ENCODE peak calls at places on chromosome 17, in five cellular contexts. One of them, this sample, is unnamed. For H3K9me3, H3K4me1 and H3K27me3, the result is how much of the 10 kb centered on the place peaks cover.

GRCh38 chr17:52378860-52379259 is 220.3 kb upstream of the CA10 start:
- DNase-seq in thoracic aorta: no peak
- DNase-seq in body of pancreas: no peak
- DNase-seq in esophagus muscularis mucosa: no peak
- DNase-seq in ovary: no peak
- DNase-seq in this sample: no peak

GRCh38 chr17:77385750-77386501 is 245.2 kb downstream of the SEC14L1 start:
- DNase-seq in thoracic aorta: no peak
- DNase-seq in body of pancreas: no peak
- DNase-seq in esophagus muscularis mucosa: no peak
- DNase-seq in ovary: peak
- DNase-seq in this sample: peak

GRCh38 chr17:64583055-64583454 is 76.3 kb downstream of the CEP95 start:
- DNase-seq in thoracic aorta: no peak
- DNase-seq in body of pancreas: no peak
- DNase-seq in esophagus muscularis mucosa: no peak
- DNase-seq in ovary: no peak
- DNase-seq in this sample: no peak

GRCh38 chr17:1783271-1783670 is 21.4 kb downstream of the SERPINF1 start:
- DNase-seq in thoracic aorta: no peak
- DNase-seq in body of pancreas: no peak
- DNase-seq in esophagus muscularis mucosa: no peak
- DNase-seq in ovary: peak
- DNase-seq in this sample: peak

GRCh38 chr17:19409509-19409908 is 1.5 kb upstream of the RNF112 start:
- DNase-seq in thoracic aorta: no peak
- DNase-seq in body of pancreas: no peak
- DNase-seq in esophagus muscularis mucosa: no peak
- DNase-seq in ovary: no peak
- DNase-seq in this sample: no peak

GRCh38 chr17:17008998-17009397 is 33.3 kb upstream of the MPRIP start:
- DNase-seq in thoracic aorta: no peak
- DNase-seq in body of pancreas: no peak
- DNase-seq in esophagus muscularis mucosa: no peak
- DNase-seq in ovary: no peak
- DNase-seq in this sample: no peak

GRCh38 chr17:17093764-17094163 is 51.5 kb downstream of the MPRIP start:
- DNase-seq in thoracic aorta: no peak
- DNase-seq in body of pancreas: no peak
- DNase-seq in esophagus muscularis mucosa: no peak
- DNase-seq in ovary: peak
- DNase-seq in this sample: no peak

GRCh38 chr17:51032850-51033249 is 87.8 kb downstream of the SPAG9 start:
- DNase-seq in thoracic aorta: no peak
- DNase-seq in body of pancreas: no peak
- DNase-seq in esophagus muscularis mucosa: no peak
- DNase-seq in ovary: no peak
- DNase-seq in this sample: no peak

GRCh38 chr17:19768046-19768782 is 20.1 kb upstream of the ALDH3A1 start:
- DNase-seq in thoracic aorta: no peak
- DNase-seq in body of pancreas: no peak
- DNase-seq in esophagus muscularis mucosa: peak
- DNase-seq in ovary: no peak
- DNase-seq in this sample: no peak

GRCh38 chr17:50423553-50424159 is 2.4 kb upstream of the ACSF2 start:
- DNase-seq in thoracic aorta: no peak
- DNase-seq in body of pancreas: peak
- DNase-seq in esophagus muscularis mucosa: no peak
- DNase-seq in ovary: no peak
- DNase-seq in this sample: peak

DNA sequence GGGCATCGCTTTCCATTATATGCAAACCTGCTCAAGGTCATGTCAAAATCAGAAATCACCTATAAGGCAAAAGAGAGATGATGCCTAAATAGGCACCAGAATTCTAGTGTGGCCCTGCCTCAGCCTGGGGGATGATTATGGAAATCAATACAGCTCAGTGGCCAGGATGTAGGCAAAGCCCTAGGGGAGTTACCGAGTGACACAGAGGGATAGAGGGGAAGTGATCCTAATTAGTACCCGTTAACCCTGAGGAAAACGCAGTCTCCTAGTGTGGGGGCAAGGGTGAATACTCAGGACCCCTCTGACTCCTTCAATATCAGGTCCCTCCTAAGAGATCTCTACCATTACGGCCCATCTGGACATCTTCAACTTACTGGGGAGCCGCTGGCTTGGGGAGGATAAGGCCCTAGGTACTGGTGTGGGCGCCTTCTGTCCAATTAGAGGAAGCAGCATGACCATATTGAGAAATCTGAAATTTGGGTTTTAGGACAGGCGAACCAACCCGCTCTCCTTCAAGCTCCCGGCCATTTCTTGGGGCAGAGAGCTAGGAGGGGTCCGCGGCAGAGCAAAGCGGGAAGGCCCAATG is 725 bp downstream of the NT5C3B start:
- DNase-seq in thoracic aorta: no peak
- DNase-seq in body of pancreas: no peak
- DNase-seq in esophagus muscularis mucosa: no peak
- DNase-seq in ovary: no peak
- DNase-seq in this sample: no peak
- H3K9me3 ChIP-seq in thoracic aorta: under half
- H3K9me3 ChIP-seq in body of pancreas: under half
- H3K9me3 ChIP-seq in esophagus muscularis mucosa: under half
- H3K9me3 ChIP-seq in ovary: under half
- H3K9me3 ChIP-seq in this sample: under half

DNA sequence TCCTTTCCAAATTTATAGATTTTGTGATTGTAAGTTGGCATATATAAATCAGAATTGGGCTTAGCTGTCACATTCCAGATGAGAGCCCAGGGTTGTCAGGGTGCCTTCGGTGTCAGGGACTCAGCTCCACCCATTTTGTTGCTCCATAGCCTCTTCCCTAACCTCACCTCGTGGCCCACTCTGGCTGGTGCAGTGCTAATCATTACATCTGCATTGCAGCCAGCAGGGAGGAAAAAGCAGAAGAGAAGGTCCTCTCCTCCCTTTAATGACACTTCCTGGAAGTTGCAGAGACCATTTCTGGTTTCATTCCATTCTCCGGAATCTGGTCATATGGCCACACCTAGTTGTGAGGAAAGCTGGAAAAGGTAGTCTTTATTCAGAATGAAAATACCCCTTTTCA is 113.3 kb downstream of the CCT6B start:
- DNase-seq in thoracic aorta: no peak
- DNase-seq in body of pancreas: no peak
- DNase-seq in esophagus muscularis mucosa: no peak
- DNase-seq in ovary: no peak
- DNase-seq in this sample: no peak
- H3K4me1 ChIP-seq in thoracic aorta: under half
- H3K4me1 ChIP-seq in body of pancreas: under half
- H3K4me1 ChIP-seq in esophagus muscularis mucosa: under half
- H3K4me1 ChIP-seq in ovary: under half
- H3K4me1 ChIP-seq in this sample: under half

GRCh38 chr17:35795007-35795870 is at the start of gene MMP28:
- DNase-seq in thoracic aorta: no peak
- DNase-seq in body of pancreas: peak
- DNase-seq in esophagus muscularis mucosa: peak
- DNase-seq in ovary: no peak
- DNase-seq in this sample: peak

GRCh38 chr17:35797370-35797769 is 1.9 kb upstream of the MMP28 start:
- DNase-seq in thoracic aorta: no peak
- DNase-seq in body of pancreas: no peak
- DNase-seq in esophagus muscularis mucosa: no peak
- DNase-seq in ovary: no peak
- DNase-seq in this sample: no peak

GRCh38 chr17:35796942-35797341 is 1.5 kb upstream of the MMP28 start:
- DNase-seq in thoracic aorta: no peak
- DNase-seq in body of pancreas: no peak
- DNase-seq in esophagus muscularis mucosa: no peak
- DNase-seq in ovary: no peak
- DNase-seq in this sample: no peak

GRCh38 chr17:35797918-35798317 is 2.5 kb upstream of the MMP28 start:
- DNase-seq in thoracic aorta: no peak
- DNase-seq in body of pancreas: no peak
- DNase-seq in esophagus muscularis mucosa: no peak
- DNase-seq in ovary: no peak
- DNase-seq in this sample: no peak

DNA sequence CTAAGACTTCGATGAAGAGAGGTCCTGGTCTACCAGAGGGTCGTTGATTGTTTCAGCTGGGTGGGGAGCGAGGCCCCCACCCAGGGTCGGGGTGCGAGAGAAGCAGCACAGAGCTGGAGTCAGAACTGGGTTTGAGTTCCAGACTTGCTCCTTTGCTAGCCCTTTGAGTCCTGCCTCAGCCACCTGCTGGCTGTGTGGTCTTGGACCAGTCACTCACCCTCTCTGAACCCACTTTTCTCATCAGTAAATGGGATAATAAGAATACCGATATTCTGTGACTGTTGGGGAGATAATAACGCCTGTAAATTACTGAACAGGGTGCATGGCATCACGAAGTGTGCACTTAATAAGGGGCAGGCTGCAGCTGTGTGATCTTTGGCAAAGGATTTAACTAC is 427 bp upstream of the MMP28 start:
- DNase-seq in thoracic aorta: no peak
- DNase-seq in body of pancreas: no peak
- DNase-seq in esophagus muscularis mucosa: no peak
- DNase-seq in ovary: no peak
- DNase-seq in this sample: no peak
- H3K27me3 ChIP-seq in thoracic aorta: under half
- H3K27me3 ChIP-seq in body of pancreas: under half
- H3K27me3 ChIP-seq in esophagus muscularis mucosa: under half
- H3K27me3 ChIP-seq in ovary: under half
- H3K27me3 ChIP-seq in this sample: under half

GRCh38 chr17:69960755-69961154 is 114.3 kb upstream of the KCNJ16 start:
- DNase-seq in thoracic aorta: no peak
- DNase-seq in body of pancreas: peak
- DNase-seq in esophagus muscularis mucosa: no peak
- DNase-seq in ovary: peak
- DNase-seq in this sample: no peak

GRCh38 chr17:69959291-69959690 is 115.7 kb upstream of the KCNJ16 start:
- DNase-seq in thoracic aorta: no peak
- DNase-seq in body of pancreas: no peak
- DNase-seq in esophagus muscularis mucosa: no peak
- DNase-seq in ovary: no peak
- DNase-seq in this sample: no peak

DNA sequence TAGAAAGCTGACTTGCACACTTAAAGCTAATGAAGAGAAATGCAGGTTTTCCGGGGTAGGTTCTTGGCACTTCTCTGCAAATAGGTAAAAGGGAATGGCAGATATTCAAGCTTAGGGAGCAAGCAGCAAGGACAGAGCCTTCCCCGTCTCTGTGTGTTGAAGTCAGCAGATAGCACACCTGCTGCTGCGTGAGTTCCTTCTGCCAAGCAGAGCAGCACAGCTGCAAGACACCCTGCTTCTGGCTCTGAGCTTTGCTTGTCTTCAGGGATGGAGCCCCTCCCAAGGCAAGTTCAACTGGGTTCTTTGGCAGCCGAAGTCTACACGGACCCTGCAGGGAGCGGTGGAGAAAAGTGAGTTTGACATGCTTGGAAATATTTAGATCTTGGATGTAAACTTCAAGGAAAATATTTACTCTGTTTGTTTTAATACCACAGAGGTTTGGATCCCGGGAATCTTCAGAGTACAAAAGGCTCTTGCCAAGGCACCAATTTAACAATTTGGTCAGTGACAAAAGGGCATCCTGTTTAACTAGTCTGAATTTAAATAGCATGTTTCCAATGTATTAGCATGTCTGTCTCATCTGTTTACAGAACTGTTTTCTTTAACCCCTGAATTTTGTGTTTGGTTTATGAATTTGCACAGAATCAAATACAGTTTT is 113.4 kb upstream of the KCNJ16 start:
- DNase-seq in thoracic aorta: no peak
- DNase-seq in body of pancreas: peak
- DNase-seq in esophagus muscularis mucosa: no peak
- DNase-seq in ovary: peak
- DNase-seq in this sample: no peak
- H3K9me3 ChIP-seq in thoracic aorta: under half
- H3K9me3 ChIP-seq in body of pancreas: under half
- H3K9me3 ChIP-seq in esophagus muscularis mucosa: under half
- H3K9me3 ChIP-seq in ovary: under half
- H3K9me3 ChIP-seq in this sample: under half

GRCh38 chr17:48960834-48961515 is 7.4 kb downstream of the GIP start:
- DNase-seq in thoracic aorta: no peak
- DNase-seq in body of pancreas: no peak
- DNase-seq in esophagus muscularis mucosa: no peak
- DNase-seq in ovary: no peak
- DNase-seq in this sample: no peak

GRCh38 chr17:48961516-48962233 is 6.7 kb downstream of the GIP start:
- DNase-seq in thoracic aorta: no peak
- DNase-seq in body of pancreas: no peak
- DNase-seq in esophagus muscularis mucosa: no peak
- DNase-seq in ovary: no peak
- DNase-seq in this sample: no peak
- H3K4me1 ChIP-seq in thoracic aorta: under half
- H3K4me1 ChIP-seq in body of pancreas: under half
- H3K4me1 ChIP-seq in esophagus muscularis mucosa: under half
- H3K4me1 ChIP-seq in ovary: under half
- H3K4me1 ChIP-seq in this sample: under half

GRCh38 chr17:337022-337420 is 15.6 kb downstream of the RPH3AL start:
- DNase-seq in thoracic aorta: no peak
- DNase-seq in body of pancreas: no peak
- DNase-seq in esophagus muscularis mucosa: no peak
- DNase-seq in ovary: no peak
- DNase-seq in this sample: peak
- H3K27me3 ChIP-seq in thoracic aorta: under half
- H3K27me3 ChIP-seq in body of pancreas: under half
- H3K27me3 ChIP-seq in esophagus muscularis mucosa: under half
- H3K27me3 ChIP-seq in ovary: under half
- H3K27me3 ChIP-seq in this sample: under half

GRCh38 chr17:62980842-62981241 is 14.8 kb downstream of the TANC2 start:
- DNase-seq in thoracic aorta: no peak
- DNase-seq in body of pancreas: no peak
- DNase-seq in esophagus muscularis mucosa: no peak
- DNase-seq in ovary: no peak
- DNase-seq in this sample: no peak
- H3K9me3 ChIP-seq in thoracic aorta: under half
- H3K9me3 ChIP-seq in body of pancreas: under half
- H3K9me3 ChIP-seq in esophagus muscularis mucosa: under half
- H3K9me3 ChIP-seq in ovary: under half
- H3K9me3 ChIP-seq in this sample: under half

DNA sequence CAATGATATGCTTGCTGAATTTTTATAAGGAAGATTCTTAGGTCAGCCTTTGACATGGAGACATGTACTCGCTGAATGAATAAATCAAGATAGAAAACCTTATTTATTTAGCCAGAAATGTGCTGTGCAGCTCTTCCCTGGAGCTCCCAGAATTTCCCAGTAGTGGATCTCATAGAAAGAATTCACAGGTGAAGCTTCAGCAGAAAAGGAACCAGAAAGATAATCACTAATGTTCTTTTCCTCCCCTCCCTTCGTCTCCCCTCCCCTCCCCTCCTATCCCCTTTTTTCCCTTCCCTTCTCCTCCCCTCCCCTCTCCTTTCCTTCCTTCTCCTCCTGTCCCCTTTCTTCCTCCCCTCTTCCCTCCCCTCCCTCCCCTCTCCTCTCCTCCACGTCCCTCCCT is 158.2 kb downstream of the MAP2K6 start:
- DNase-seq in thoracic aorta: no peak
- DNase-seq in body of pancreas: no peak
- DNase-seq in esophagus muscularis mucosa: no peak
- DNase-seq in ovary: no peak
- DNase-seq in this sample: no peak
- H3K4me1 ChIP-seq in thoracic aorta: under half
- H3K4me1 ChIP-seq in body of pancreas: under half
- H3K4me1 ChIP-seq in esophagus muscularis mucosa: under half
- H3K4me1 ChIP-seq in ovary: under half
- H3K4me1 ChIP-seq in this sample: under half

GRCh38 chr17:73865825-73866224 is 221.6 kb upstream of the SDK2 start:
- DNase-seq in thoracic aorta: no peak
- DNase-seq in body of pancreas: no peak
- DNase-seq in esophagus muscularis mucosa: no peak
- DNase-seq in ovary: no peak
- DNase-seq in this sample: no peak
- H3K27me3 ChIP-seq in thoracic aorta: under half
- H3K27me3 ChIP-seq in body of pancreas: under half
- H3K27me3 ChIP-seq in esophagus muscularis mucosa: under half
- H3K27me3 ChIP-seq in ovary: under half
- H3K27me3 ChIP-seq in this sample: under half

This sample was measured in right lobe of liver.